ENCODE peak calls at places on chromosome 22, in six cellular contexts. W is ascending aorta, E is uterus, V is tibial nerve, K is HCT116, X is MM.1S. J is an unnamed sample. For H3K9me3, the result is how much of the 10 kb centered on the place peaks cover.

GRCh38 chr22:23278883-23279675 is 98.8 kb downstream of the BCR start:
- DNase-seq in W (no peak), E (peak), V (no peak), K (no peak), X (no peak), J (no peak)

GRCh38 chr22:44640618-44641155 is 61.3 kb upstream of the PRR5 start:
- DNase-seq in W (no peak), E (no peak), V (no peak), K (no peak), X (no peak), J (no peak)

GRCh38 chr22:17205432-17205831 is 13.8 kb downstream of the ADA2 start:
- DNase-seq in W (no peak), E (no peak), V (no peak), K (no peak), X (peak), J (no peak)

GRCh38 chr22:45905924-45906865 is 70.8 kb downstream of the WNT7B start:
- DNase-seq in W (peak), E (no peak), V (no peak), K (no peak), X (no peak), J (no peak)

GRCh38 chr22:26648011-26648497 is 9.3 kb upstream of the MIAT start:
- DNase-seq in W (no peak), E (no peak), V (no peak), K (no peak), X (peak), J (peak)

GRCh38 chr22:22893891-22894739 is 6.5 kb downstream of the IGLL5 start:
- DNase-seq in W (no peak), E (no peak), V (no peak), K (no peak), X (peak), J (no peak)

GRCh38 chr22:22400099-22400498 is 108.4 kb downstream of the ZNF280B start:
- DNase-seq in W (no peak), E (no peak), V (no peak), K (no peak), X (no peak), J (no peak)

GRCh38 chr22:26709617-26710390 is 52.4 kb downstream of the MIAT start:
- DNase-seq in W (no peak), E (no peak), V (no peak), K (no peak), X (no peak), J (no peak)

GRCh38 chr22:38772624-38772873 is 16.8 kb upstream of the SUN2 start:
- DNase-seq in W (no peak), E (no peak), V (no peak), K (no peak), X (no peak), J (no peak)

GRCh38 chr22:17890245-17890671 is 116.0 kb upstream of the BID start:
- DNase-seq in W (no peak), E (no peak), V (no peak), K (no peak), X (no peak), J (no peak)

GRCh38 chr22:16824718-16825687 is at the start of gene XKR3:
- DNase-seq in W (no peak), E (no peak), V (no peak), K (no peak), X (peak), J (no peak)

GRCh38 chr22:16958475-16958874 is 49.5 kb downstream of the GAB4 start:
- DNase-seq in W (no peak), E (no peak), V (no peak), K (no peak), X (no peak), J (no peak)

GRCh38 chr22:35752833-35753189 is 35.1 kb downstream of the APOL5 start:
- DNase-seq in W (no peak), E (no peak), V (no peak), K (no peak), X (no peak), J (no peak)

GRCh38 chr22:35756722-35757121 is 39.0 kb downstream of the APOL5 start:
- DNase-seq in W (no peak), E (no peak), V (no peak), K (no peak), X (no peak), J (no peak)

GRCh38 chr22:35749808-35750207 is 32.1 kb downstream of the APOL5 start:
- DNase-seq in W (no peak), E (no peak), V (no peak), K (no peak), X (no peak), J (no peak)

GRCh38 chr22:35754761-35755160 is 37.1 kb downstream of the APOL5 start:
- DNase-seq in W (no peak), E (no peak), V (no peak), K (no peak), X (no peak), J (no peak)

GRCh38 chr22:35752172-35752832 is 34.6 kb downstream of the APOL5 start:
- DNase-seq in W (no peak), E (no peak), V (no peak), K (no peak), X (peak), J (no peak)
- TF ChIP-seq CTCF in W (no peak), E (no peak), V (no peak), K (no peak), X (no peak), J (no peak)

DNA sequence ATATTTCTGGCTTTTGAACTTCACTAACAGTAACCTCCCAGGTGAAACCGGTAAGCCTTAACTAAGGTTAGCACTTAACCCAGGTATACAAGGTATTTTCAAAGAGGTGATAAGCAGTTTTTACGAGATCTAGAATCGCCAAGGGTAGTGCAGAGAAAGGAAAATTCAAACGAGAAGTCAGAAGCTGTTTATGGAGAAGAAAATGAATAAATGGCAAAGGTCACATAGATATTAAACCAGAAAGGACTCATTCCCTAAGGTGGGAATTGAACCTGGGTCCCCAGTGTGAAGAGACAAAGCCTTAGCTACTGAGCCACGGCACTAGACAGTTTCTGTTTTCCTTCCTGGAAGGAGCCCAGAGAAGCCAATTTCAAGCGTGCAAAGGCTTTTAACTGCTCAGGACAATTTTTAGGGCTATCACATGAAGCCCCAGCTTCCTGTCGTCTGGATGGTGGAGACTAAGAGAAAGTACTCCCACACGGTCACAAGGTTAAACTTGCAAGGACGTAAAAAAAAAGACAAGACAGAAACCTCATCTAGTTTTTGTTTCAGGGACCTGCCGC is 5.7 kb upstream of the C1QTNF6 start:
- DNase-seq in W (no peak), E (peak), V (no peak), K (no peak), X (peak), J (no peak)
- H3K27ac ChIP-seq in W (no peak), E (peak), V (peak), K (no peak), X (peak), J (peak)

GRCh38 chr22:49289822-49290221 is 537.9 kb downstream of the BRD1 start:
- DNase-seq in W (peak), E (no peak), V (no peak), K (no peak), X (no peak), J (no peak)
- H3K9me3 ChIP-seq in W (under half), E (under half), V (under half), K (under half), X (under half), J (under half)

GRCh38 chr22:48894064-48894671 is 933.5 kb downstream of the BRD1 start:
- DNase-seq in W (no peak), E (no peak), V (no peak), K (no peak), X (no peak), J (no peak)
- TF ChIP-seq CTCF in W (no peak), E (no peak), V (no peak), K (no peak), X (peak), J (no peak)

GRCh38 chr22:27918351-27919221 is 470 bp downstream of the PITPNB start:
- DNase-seq in W (peak), E (peak), V (peak), K (no peak), X (peak), J (peak)

GRCh38 chr22:27911329-27911728 is 7.7 kb downstream of the PITPNB start:
- DNase-seq in W (no peak), E (no peak), V (no peak), K (no peak), X (no peak), J (no peak)

DNA sequence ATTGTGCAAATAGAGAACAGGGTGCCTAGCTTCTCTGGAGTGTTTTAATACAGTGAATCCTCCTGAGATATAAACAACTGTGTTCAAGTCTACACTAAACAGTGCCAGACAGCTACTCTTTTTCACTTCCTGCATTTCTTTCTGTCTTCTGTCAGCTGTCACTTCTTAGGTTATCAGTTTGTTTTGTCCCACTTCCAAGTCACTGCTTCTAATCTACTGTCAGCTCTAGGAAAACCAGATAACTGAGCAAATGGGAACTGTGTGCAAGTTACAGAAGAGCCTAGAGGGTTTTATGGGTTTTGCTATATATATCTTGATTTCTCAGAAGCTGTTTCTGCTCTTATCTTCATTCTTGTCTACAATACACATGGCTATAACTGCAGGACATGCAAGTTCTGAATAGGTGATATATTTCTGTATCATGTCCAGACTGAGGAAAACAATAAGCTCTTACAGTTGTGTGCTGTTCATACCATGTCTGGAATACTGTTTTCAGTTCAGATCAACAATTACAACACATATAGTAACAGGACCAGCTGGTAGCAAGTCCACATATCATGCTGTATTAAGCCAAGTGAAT is 5.8 kb downstream of the PITPNB start:
- DNase-seq in W (no peak), E (no peak), V (no peak), K (no peak), X (no peak), J (no peak)
- H3K27ac ChIP-seq in W (no peak), E (no peak), V (no peak), K (no peak), X (peak), J (no peak)

GRCh38 chr22:49291169-49291568 is 536.5 kb downstream of the BRD1 start:
- DNase-seq in W (peak), E (no peak), V (no peak), K (no peak), X (no peak), J (peak)
- H3K9me3 ChIP-seq in W (under half), E (under half), V (under half), K (under half), X (under half), J (under half)

GRCh38 chr22:39942433-39943213 is 17.6 kb upstream of the TMA7B start:
- DNase-seq in W (no peak), E (no peak), V (no peak), K (no peak), X (no peak), J (no peak)

GRCh38 chr22:39943941-39944624 is 16.1 kb upstream of the TMA7B start:
- DNase-seq in W (no peak), E (no peak), V (no peak), K (no peak), X (no peak), J (no peak)

GRCh38 chr22:39940757-39941305 is 19.4 kb upstream of the TMA7B start:
- DNase-seq in W (no peak), E (no peak), V (no peak), K (no peak), X (no peak), J (no peak)

GRCh38 chr22:39941661-39942060 is 18.5 kb upstream of the TMA7B start:
- DNase-seq in W (no peak), E (no peak), V (no peak), K (no peak), X (no peak), J (no peak)

DNA sequence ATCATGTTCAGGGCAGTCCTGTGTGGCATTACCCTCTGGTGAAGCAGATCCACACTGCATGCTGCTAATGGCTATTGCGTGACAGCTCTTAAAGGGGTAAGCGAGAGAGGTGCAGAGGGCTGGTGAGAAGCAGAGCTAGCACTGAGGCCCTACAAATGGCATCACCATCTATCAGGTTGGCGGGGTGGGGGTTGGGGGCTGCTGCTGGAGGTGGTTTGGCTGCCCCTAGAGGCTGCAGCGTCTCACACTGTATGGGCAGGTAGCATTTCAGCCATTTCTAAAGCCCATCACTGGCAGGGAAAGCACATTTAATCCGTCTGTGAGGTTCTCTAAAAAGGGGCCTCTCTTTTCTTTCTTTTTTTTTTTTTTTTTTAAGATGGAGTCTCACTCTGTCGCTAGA is 16.8 kb upstream of the TMA7B start:
- DNase-seq in W (no peak), E (no peak), V (no peak), K (no peak), X (no peak), J (peak)
- TF ChIP-seq CTCF in W (no peak), E (no peak), V (no peak), K (no peak), X (no peak), J (no peak)

DNA sequence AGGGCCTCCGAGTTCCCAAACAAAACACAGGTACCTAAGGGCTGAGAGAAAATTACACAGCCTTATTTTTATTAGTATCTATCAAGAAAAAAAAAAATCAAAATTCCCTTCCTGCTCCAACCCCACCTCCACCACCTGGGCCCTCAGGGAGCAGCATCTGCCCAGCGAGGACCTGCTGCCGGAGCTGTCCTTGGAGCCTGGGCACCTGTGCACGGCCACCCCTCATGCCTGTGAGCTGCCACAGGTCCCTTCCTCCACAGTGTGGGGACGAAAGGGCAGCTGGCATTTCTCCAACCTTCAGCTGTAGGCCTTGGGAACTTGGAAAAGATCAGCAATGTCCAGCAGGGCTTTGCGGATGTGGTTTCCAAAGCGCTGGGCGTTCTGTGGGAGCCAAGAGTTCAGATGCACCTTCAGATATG is 6.3 kb upstream of the SYCE3 start:
- DNase-seq in W (no peak), E (no peak), V (no peak), K (no peak), X (no peak), J (no peak)
- H3K27ac ChIP-seq in W (no peak), E (no peak), V (no peak), K (no peak), X (no peak), J (no peak)

GRCh38 chr22:47204002-47204979 is 441.8 kb downstream of the TBC1D22A start:
- DNase-seq in W (peak), E (no peak), V (no peak), K (no peak), X (no peak), J (no peak)

GRCh38 chr22:47205081-47205491 is 442.6 kb downstream of the TBC1D22A start:
- DNase-seq in W (peak), E (no peak), V (no peak), K (no peak), X (no peak), J (no peak)

GRCh38 chr22:47201996-47202818 is 439.8 kb downstream of the TBC1D22A start:
- DNase-seq in W (peak), E (no peak), V (no peak), K (no peak), X (no peak), J (no peak)

GRCh38 chr22:47202819-47203553 is 440.5 kb downstream of the TBC1D22A start:
- DNase-seq in W (peak), E (no peak), V (no peak), K (no peak), X (no peak), J (no peak)

GRCh38 chr22:47203554-47203991 is 441.1 kb downstream of the TBC1D22A start:
- DNase-seq in W (peak), E (no peak), V (no peak), K (no peak), X (no peak), J (no peak)
- H3K9me3 ChIP-seq in W (under half), E (under half), V (under half), K (under half), X (under half), J (under half)

DNA sequence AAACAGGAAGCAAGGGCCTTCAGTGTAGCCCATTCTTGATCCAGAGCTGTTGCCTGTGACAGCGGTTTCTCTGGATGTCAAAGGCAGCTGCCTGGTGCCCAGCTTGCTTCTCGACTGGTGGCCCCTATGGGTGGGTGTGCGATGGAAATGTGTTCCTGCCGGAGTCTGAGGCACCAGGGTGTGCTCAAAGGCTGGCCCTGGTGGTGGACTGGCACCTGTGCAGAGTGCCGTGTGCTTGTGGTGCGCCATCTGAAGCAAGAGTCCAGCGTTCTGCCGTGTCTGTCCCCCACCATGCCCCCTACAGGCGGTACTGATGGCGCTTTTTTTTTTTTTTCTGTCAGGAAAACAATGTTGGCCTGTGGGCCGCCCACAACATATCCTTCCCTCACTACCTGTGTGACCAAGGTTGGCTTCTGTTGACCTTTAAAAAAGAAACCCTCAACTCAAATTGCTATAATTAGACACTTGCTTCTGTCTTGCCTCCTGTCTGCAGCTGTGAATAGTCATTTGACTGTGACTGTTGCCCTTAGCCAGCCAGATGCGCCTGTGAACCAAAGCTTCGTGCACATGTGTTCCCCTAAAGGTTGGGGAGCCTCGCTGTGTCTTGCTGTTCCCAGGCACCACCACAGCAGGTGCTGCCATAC is 4.7 kb upstream of the RANBP1 start:
- DNase-seq in W (no peak), E (no peak), V (no peak), K (peak), X (no peak), J (no peak)
- TF ChIP-seq CTCF in W (no peak), E (no peak), V (no peak), K (peak), X (peak), J (peak)

J was measured in CD4-positive, alpha-beta T cell.